ENCODE peak calls at places on chromosomes 6 and 20, in ten cellular contexts. F is stimulated activated CD4-positive, alpha-beta T cell treated with anti-CD3 and anti-CD28 coated beads, Interleukin-4, amount 100 ng/mL, for 48 hours; V is mesenchymal stem cell; K is left ventricle myocardium inferior; X is CD4-positive, CD25-positive, alpha-beta regulatory T cell; B is nucleus accumbens; E is upper lobe of right lung; S is HFF-Myc; A is iris pigment epithelial cell; N is activated CD8-positive, alpha-beta T cell treated with anti-CD3 and anti-CD28 coated beads for 36 hours. O is an unnamed sample.

GRCh38 chr20:1629321-1629720 is 9.5 kb upstream of the SIRPB1 start:
- DNase-seq in F (no peak), V (no peak), K (no peak), X (no peak), B (no peak), E (no peak), S (no peak), A (no peak), N (no peak), O (no peak)

GRCh38 chr6:96948631-96949030 is 24.1 kb downstream of the KLHL32 start:
- DNase-seq in F (no peak), V (no peak), K (no peak), X (no peak), B (no peak), E (no peak), S (no peak), A (no peak), N (no peak), O (no peak)

GRCh38 chr6:77463308-77463880 is at the start of gene HTR1B:
- DNase-seq in F (no peak), V (peak; percentile 69), K (no peak), X (no peak), B (no peak), E (peak; percentile 55), S (no peak), A (peak; percentile 70), N (no peak), O (peak; percentile 61)

GRCh38 chr20:50724851-50725721 is 6.3 kb upstream of the PARD6B start:
- DNase-seq in F (peak; percentile 80), V (peak; percentile 99), K (peak; percentile 70), X (no peak), B (peak; percentile 33), E (peak; percentile 72), S (peak; percentile 65), A (peak; percentile 97), N (peak; percentile 91), O (peak; percentile 91)

GRCh38 chr6:41723178-41723935 is 12.1 kb downstream of the TFEB start:
- DNase-seq in F (no peak), V (peak; percentile 94), K (peak; percentile 84), X (no peak), B (no peak), E (peak; percentile 93), S (no peak), A (peak; percentile 97), N (no peak), O (peak; percentile 81)

GRCh38 chr6:129748212-129748900 is 38.4 kb upstream of the ARHGAP18 start:
- DNase-seq in F (peak; percentile 38), V (peak; percentile 89), K (no peak), X (peak; percentile 68), B (no peak), E (no peak), S (no peak), A (peak; percentile 86), N (peak; percentile 78), O (no peak)

GRCh38 chr6:16179970-16180431 is 51.1 kb downstream of the MYLIP start:
- DNase-seq in F (no peak), V (no peak), K (no peak), X (peak; percentile 82), B (no peak), E (no peak), S (no peak), A (no peak), N (peak; percentile 64), O (no peak)

GRCh38 chr6:130513770-130514169 is 148.0 kb downstream of the TMEM200A start:
- DNase-seq in F (peak; percentile 26), V (peak; percentile 67), K (no peak), X (peak; percentile 52), B (no peak), E (no peak), S (peak; percentile 37), A (peak; percentile 83), N (peak; percentile 84), O (peak; percentile 87)

GRCh38 chr6:10595731-10596664 is 74.8 kb downstream of the GCNT2 start:
- DNase-seq in F (no peak), V (peak; percentile 27), K (no peak), X (no peak), B (no peak), E (no peak), S (no peak), A (peak; percentile 63), N (no peak), O (peak; percentile 85)

GRCh38 chr6:96816182-96816888 is 20.9 kb downstream of the GPR63 start:
- DNase-seq in F (no peak), V (peak; percentile 52), K (no peak), X (no peak), B (no peak), E (no peak), S (no peak), A (peak; percentile 56), N (no peak), O (peak; percentile 16)

GRCh38 chr6:117536317-117536716 is 53.8 kb downstream of the DCBLD1 start:
- DNase-seq in F (no peak), V (peak; percentile 54), K (no peak), X (no peak), B (no peak), E (no peak), S (no peak), A (peak; percentile 75), N (no peak), O (no peak)

GRCh38 chr20:49583669-49584417 is 15.9 kb upstream of the PTGIS start:
- DNase-seq in F (no peak), V (peak; percentile 29), K (peak; percentile 85), X (no peak), B (no peak), E (no peak), S (peak; percentile 56), A (peak; percentile 98), N (no peak), O (peak; percentile 87)

GRCh38 chr6:25035451-25036435 is 100.0 kb upstream of the RIPOR2 start:
- DNase-seq in F (no peak), V (peak; percentile 34), K (no peak), X (no peak), B (no peak), E (no peak), S (no peak), A (no peak), N (peak; percentile 34), O (no peak)

GRCh38 chr6:107444277-107444676 is 15.1 kb downstream of the PDSS2 start:
- DNase-seq in F (no peak), V (no peak), K (no peak), X (no peak), B (no peak), E (no peak), S (no peak), A (no peak), N (no peak), O (peak; percentile 24)

GRCh38 chr6:55802259-55802658 is 73.1 kb downstream of the BMP5 start:
- DNase-seq in F (no peak), V (no peak), K (no peak), X (no peak), B (no peak), E (no peak), S (no peak), A (no peak), N (no peak), O (no peak)

GRCh38 chr6:29521006-29521680 is 33.4 kb upstream of the MAS1L start:
- DNase-seq in F (no peak), V (no peak), K (no peak), X (no peak), B (no peak), E (no peak), S (no peak), A (no peak), N (no peak), O (no peak)

GRCh38 chr6:130020892-130021483 is 2.6 kb downstream of the L3MBTL3 start:
- DNase-seq in F (peak; percentile 73), V (peak; percentile 95), K (peak; percentile 65), X (peak; percentile 83), B (peak; percentile 76), E (no peak), S (peak; percentile 91), A (peak; percentile 96), N (peak; percentile 88), O (peak; percentile 94)

GRCh38 chr6:109690373-109690739 is 646 bp downstream of the AK9 start:
- DNase-seq in F (peak; percentile 58), V (no peak), K (peak; percentile 41), X (peak; percentile 50), B (peak; percentile 38), E (peak; percentile 89), S (no peak), A (no peak), N (peak; percentile 81), O (peak; percentile 32)

GRCh38 chr6:154868143-154868594 is 126.9 kb upstream of the TIAM2 start:
- DNase-seq in F (no peak), V (peak; percentile 69), K (no peak), X (peak; percentile 1), B (no peak), E (no peak), S (peak; percentile 33), A (peak; percentile 69), N (no peak), O (peak; percentile 77)

GRCh38 chr6:46953921-46954320 is 32.2 kb upstream of the ADGRF5 start:
- DNase-seq in F (no peak), V (no peak), K (no peak), X (no peak), B (no peak), E (no peak), S (no peak), A (no peak), N (no peak), O (no peak)

GRCh38 chr6:11164717-11165646 is 53.5 kb upstream of the ERVFRD-1 start:
- DNase-seq in F (no peak), V (no peak), K (no peak), X (no peak), B (no peak), E (no peak), S (no peak), A (no peak), N (peak; percentile 21), O (no peak)

GRCh38 chr20:36334281-36335075 is 28.3 kb downstream of the DLGAP4 start:
- DNase-seq in F (no peak), V (no peak), K (no peak), X (no peak), B (no peak), E (no peak), S (no peak), A (no peak), N (no peak), O (no peak)

GRCh38 chr20:48824830-48825550 is 2.8 kb downstream of the PREX1 start:
- DNase-seq in F (no peak), V (no peak), K (no peak), X (no peak), B (no peak), E (no peak), S (no peak), A (no peak), N (no peak), O (peak; percentile 50)

GRCh38 chr6:33841070-33841469 is 37.3 kb upstream of the MLN start:
- DNase-seq in F (no peak), V (peak; percentile 19), K (no peak), X (no peak), B (no peak), E (no peak), S (no peak), A (no peak), N (no peak), O (no peak)

O was measured in astrocyte of the hippocampus.